ENCODE peak calls at places on chromosome X, in eight cellular contexts. One of them, this sample, is unnamed.

GRCh38 chrX:39730671-39731389 is 366.9 kb downstream of the BCOR start:
- DNase-seq in right cardiac atrium: peak
- DNase-seq in SK-N-SH: peak
- DNase-seq in HuH-7: peak
- DNase-seq in stimulated activated CD4-positive, alpha-beta T cell treated with anti-CD3 and anti-CD28 coated beads, Interleukin-4, amount 100 ng/mL, for 4 hours: peak
- DNase-seq in HCT116: no peak
- DNase-seq in CD8-positive, alpha-beta memory T cell: peak
- DNase-seq in neural crest cell: peak
- DNase-seq in this sample: peak

GRCh38 chrX:63656871-63657580 is 128.0 kb downstream of the ARHGEF9 start:
- DNase-seq in CD8-positive, alpha-beta memory T cell: no peak
- DNase-seq in HuH-7: no peak
- DNase-seq in HCT116: no peak
- DNase-seq in SK-N-SH: no peak
- DNase-seq in right cardiac atrium: no peak
- DNase-seq in neural crest cell: no peak
- DNase-seq in stimulated activated CD4-positive, alpha-beta T cell treated with anti-CD3 and anti-CD28 coated beads, Interleukin-4, amount 100 ng/mL, for 4 hours: no peak
- DNase-seq in this sample: no peak

GRCh38 chrX:119753001-119753400 is 5.4 kb upstream of the SOWAHD start:
- DNase-seq in stimulated activated CD4-positive, alpha-beta T cell treated with anti-CD3 and anti-CD28 coated beads, Interleukin-4, amount 100 ng/mL, for 4 hours: no peak
- DNase-seq in SK-N-SH: no peak
- DNase-seq in right cardiac atrium: no peak
- DNase-seq in HuH-7: no peak
- DNase-seq in HCT116: no peak
- DNase-seq in CD8-positive, alpha-beta memory T cell: no peak
- DNase-seq in neural crest cell: no peak
- DNase-seq in this sample: no peak

GRCh38 chrX:108134724-108135123 is 43.1 kb downstream of the ATG4A start:
- DNase-seq in CD8-positive, alpha-beta memory T cell: no peak
- DNase-seq in right cardiac atrium: no peak
- DNase-seq in HuH-7: no peak
- DNase-seq in neural crest cell: no peak
- DNase-seq in HCT116: no peak
- DNase-seq in stimulated activated CD4-positive, alpha-beta T cell treated with anti-CD3 and anti-CD28 coated beads, Interleukin-4, amount 100 ng/mL, for 4 hours: no peak
- DNase-seq in SK-N-SH: no peak
- DNase-seq in this sample: no peak

GRCh38 chrX:54193085-54193484 is 10.0 kb upstream of the FAM120C start:
- DNase-seq in right cardiac atrium: no peak
- DNase-seq in HCT116: no peak
- DNase-seq in neural crest cell: no peak
- DNase-seq in CD8-positive, alpha-beta memory T cell: no peak
- DNase-seq in HuH-7: no peak
- DNase-seq in stimulated activated CD4-positive, alpha-beta T cell treated with anti-CD3 and anti-CD28 coated beads, Interleukin-4, amount 100 ng/mL, for 4 hours: no peak
- DNase-seq in SK-N-SH: no peak
- DNase-seq in this sample: no peak

GRCh38 chrX:70208479-70208878 is 26.0 kb upstream of the AWAT1 start:
- DNase-seq in HCT116: no peak
- DNase-seq in HuH-7: no peak
- DNase-seq in stimulated activated CD4-positive, alpha-beta T cell treated with anti-CD3 and anti-CD28 coated beads, Interleukin-4, amount 100 ng/mL, for 4 hours: no peak
- DNase-seq in right cardiac atrium: no peak
- DNase-seq in CD8-positive, alpha-beta memory T cell: no peak
- DNase-seq in SK-N-SH: no peak
- DNase-seq in neural crest cell: no peak
- DNase-seq in this sample: no peak

GRCh38 chrX:10106801-10107200 is 50.0 kb upstream of the CLCN4 start:
- DNase-seq in CD8-positive, alpha-beta memory T cell: peak
- DNase-seq in stimulated activated CD4-positive, alpha-beta T cell treated with anti-CD3 and anti-CD28 coated beads, Interleukin-4, amount 100 ng/mL, for 4 hours: peak
- DNase-seq in right cardiac atrium: no peak
- DNase-seq in SK-N-SH: no peak
- DNase-seq in neural crest cell: no peak
- DNase-seq in HuH-7: no peak
- DNase-seq in HCT116: no peak
- DNase-seq in this sample: no peak

GRCh38 chrX:7047951-7048350 is 99.6 kb upstream of the STS start:
- DNase-seq in CD8-positive, alpha-beta memory T cell: no peak
- DNase-seq in HCT116: no peak
- DNase-seq in SK-N-SH: no peak
- DNase-seq in stimulated activated CD4-positive, alpha-beta T cell treated with anti-CD3 and anti-CD28 coated beads, Interleukin-4, amount 100 ng/mL, for 4 hours: no peak
- DNase-seq in HuH-7: no peak
- DNase-seq in right cardiac atrium: no peak
- DNase-seq in neural crest cell: no peak
- DNase-seq in this sample: no peak

GRCh38 chrX:44935640-44936039 is 62.7 kb downstream of the KDM6A start:
- DNase-seq in stimulated activated CD4-positive, alpha-beta T cell treated with anti-CD3 and anti-CD28 coated beads, Interleukin-4, amount 100 ng/mL, for 4 hours: no peak
- DNase-seq in right cardiac atrium: no peak
- DNase-seq in neural crest cell: no peak
- DNase-seq in CD8-positive, alpha-beta memory T cell: no peak
- DNase-seq in SK-N-SH: no peak
- DNase-seq in HuH-7: no peak
- DNase-seq in HCT116: no peak
- DNase-seq in this sample: no peak

This sample was measured in K562.